ENCODE peak calls at places on chromosomes 7 and 10, in seven cellular contexts. I, X, J, V, T, H and Z are unnamed samples.

GRCh38 chr7:66326501-66327180 is 121.5 kb downstream of the TPST1 start:
- DNase-seq in I (peak; percentile 85), X (no peak), J (no peak), V (no peak), T (no peak), H (no peak), Z (no peak)

GRCh38 chr10:49549640-49550346 is 10.9 kb upstream of the ERCC6 start:
- DNase-seq in I (no peak), X (no peak), J (no peak), V (no peak), T (no peak), H (no peak), Z (no peak)

GRCh38 chr7:78489851-78490250 is 691.3 kb downstream of the PHTF2 start:
- DNase-seq in I (no peak), X (no peak), J (no peak), V (no peak), T (no peak), H (no peak), Z (no peak)

GRCh38 chr7:117698018-117698417 is 175.2 kb downstream of the CTTNBP2 start:
- DNase-seq in I (no peak), X (no peak), J (no peak), V (no peak), T (no peak), H (no peak), Z (no peak)

GRCh38 chr10:15169555-15170407 is 1.3 kb upstream of the NMT2 start:
- DNase-seq in I (peak; percentile 54), X (no peak), J (no peak), V (no peak), T (no peak), H (peak; percentile 62), Z (no peak)

GRCh38 chr7:29289156-29290021 is 94.8 kb downstream of the CHN2 start:
- DNase-seq in I (no peak), X (no peak), J (peak; percentile 28), V (no peak), T (no peak), H (no peak), Z (no peak)

GRCh38 chr7:80413395-80413955 is 98.4 kb downstream of the GNAT3 start:
- DNase-seq in I (no peak), X (no peak), J (no peak), V (no peak), T (no peak), H (no peak), Z (no peak)

GRCh38 chr10:82191653-82192052 is 316.7 kb downstream of the NRG3 start:
- DNase-seq in I (no peak), X (no peak), J (no peak), V (no peak), T (no peak), H (no peak), Z (no peak)

GRCh38 chr7:128405345-128406146 is 4.2 kb downstream of the IMPDH1 start:
- DNase-seq in I (peak; percentile 33), X (no peak), J (peak; percentile 29), V (peak; percentile 55), T (no peak), H (no peak), Z (no peak)

GRCh38 chr10:126160971-126161630 is 227.2 kb downstream of the ADAM12 start:
- DNase-seq in I (no peak), X (no peak), J (no peak), V (no peak), T (no peak), H (no peak), Z (no peak)

GRCh38 chr10:124711145-124711544 is 33.0 kb downstream of the FAM53B start:
- DNase-seq in I (no peak), X (no peak), J (no peak), V (no peak), T (no peak), H (no peak), Z (no peak)

GRCh38 chr7:140463111-140463510 is 16.2 kb downstream of the MKRN1 start:
- DNase-seq in I (no peak), X (no peak), J (no peak), V (no peak), T (no peak), H (no peak), Z (no peak)

GRCh38 chr10:42177077-42177792 is 461.1 kb downstream of the ZNF33B start:
- DNase-seq in I (no peak), X (no peak), J (no peak), V (no peak), T (no peak), H (no peak), Z (no peak)

GRCh38 chr10:68955414-68955785 is 570 bp upstream of the DDX21 start:
- DNase-seq in I (no peak), X (no peak), J (no peak), V (no peak), T (no peak), H (no peak), Z (no peak)

GRCh38 chr10:5070648-5071410 is 23.4 kb upstream of the AKR1C3 start:
- DNase-seq in I (no peak), X (no peak), J (peak; percentile 57), V (no peak), T (no peak), H (no peak), Z (no peak)

GRCh38 chr10:5073659-5074058 is 20.6 kb upstream of the AKR1C3 start:
- DNase-seq in I (no peak), X (no peak), J (no peak), V (no peak), T (no peak), H (no peak), Z (no peak)

GRCh38 chr10:5076615-5077014 is 17.6 kb upstream of the AKR1C3 start:
- DNase-seq in I (no peak), X (no peak), J (no peak), V (no peak), T (no peak), H (no peak), Z (no peak)

GRCh38 chr10:5068274-5069017 is 25.8 kb upstream of the AKR1C3 start:
- DNase-seq in I (no peak), X (no peak), J (no peak), V (no peak), T (no peak), H (no peak), Z (no peak)

GRCh38 chr10:5071411-5072198 is 22.6 kb upstream of the AKR1C3 start:
- DNase-seq in I (peak; percentile 78), X (peak; percentile 75), J (peak; percentile 95), V (peak; percentile 70), T (peak; percentile 44), H (peak; percentile 91), Z (peak; percentile 86)
- TF ChIP-seq POLR2A in I (no peak), X (no peak), J (peak; percentile 49), V (no peak), T (no peak), H (no peak), Z (no peak)

DNA sequence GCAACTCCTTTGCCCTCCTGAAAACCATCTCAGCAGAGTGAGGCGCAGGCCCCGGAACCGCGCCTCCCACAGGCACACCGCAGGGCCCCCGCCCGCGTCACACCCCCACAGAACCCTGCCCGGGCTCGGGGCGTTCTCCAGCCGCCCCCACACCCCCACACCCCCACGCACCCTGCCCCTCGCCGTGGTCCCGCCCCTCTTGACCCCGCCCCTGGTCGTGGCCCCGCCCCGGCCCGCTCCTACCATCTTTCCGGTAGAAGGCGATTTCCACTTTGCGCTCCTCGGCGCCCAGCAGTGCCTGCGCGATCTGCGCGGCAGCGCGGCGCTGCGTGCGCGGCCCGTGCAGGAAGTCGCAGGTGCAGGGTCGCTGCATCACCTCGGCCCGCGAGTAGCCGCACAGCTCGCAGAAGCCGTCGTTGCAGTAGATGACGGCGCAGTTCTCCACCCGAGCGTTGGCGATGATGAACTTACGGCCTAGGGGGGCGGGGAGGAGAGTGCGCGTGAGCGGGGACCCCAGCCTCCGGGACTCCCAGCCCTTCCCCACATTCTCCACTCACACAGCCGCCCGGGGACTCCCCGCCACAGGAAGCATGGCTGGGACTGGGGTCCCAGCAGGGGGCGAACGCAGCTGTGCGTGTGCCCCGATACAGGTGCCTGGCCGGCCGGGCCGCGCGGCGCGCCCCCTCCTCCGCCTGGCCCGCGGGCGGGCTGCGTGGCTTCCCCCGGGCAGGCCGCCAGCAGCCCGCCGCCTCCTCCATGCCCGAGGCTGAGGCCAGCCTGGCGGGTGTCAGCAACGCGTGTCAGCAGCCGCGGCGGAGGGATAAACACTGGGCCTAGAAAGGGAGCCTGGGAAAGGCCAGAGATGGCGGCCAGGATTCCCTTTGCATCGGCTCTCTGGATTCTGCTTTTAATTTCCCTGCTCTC is 3.4 kb downstream of the KCNH2 start:
- DNase-seq in I (peak; percentile 12), X (peak; percentile 78), J (peak; percentile 45), V (peak; percentile 55), T (no peak), H (peak; percentile 81), Z (no peak)
- H3K4me1 ChIP-seq in I (peaks cover 10% of the 10 kb centered on the region), X (peaks cover 3% of the 10 kb centered on the region), J (peaks cover 33% of the 10 kb centered on the region), V (peaks cover 71% of the 10 kb centered on the region), T (no peaks in the 10 kb centered on the region), H (peaks cover 92% of the 10 kb centered on the region), Z (peaks cover 44% of the 10 kb centered on the region)

GRCh38 chr10:47379445-47379785 is 4.7 kb downstream of the ZNF488 start:
- DNase-seq in I (no peak), X (no peak), J (no peak), V (peak; percentile 20), T (no peak), H (peak; percentile 22), Z (no peak)
- H3K27me3 ChIP-seq in I (peaks cover 22% of the 10 kb centered on the region), X (no peaks in the 10 kb centered on the region), J (no peaks in the 10 kb centered on the region), V (no peaks in the 10 kb centered on the region), T (no peaks in the 10 kb centered on the region), H (no peaks in the 10 kb centered on the region), Z (no peaks in the 10 kb centered on the region)

GRCh38 chr10:71920540-71921318 is 43.5 kb upstream of the CHST3 start:
- DNase-seq in I (no peak), X (peak; percentile 37), J (no peak), V (no peak), T (no peak), H (no peak), Z (no peak)

GRCh38 chr10:71918992-71919391 is 45.2 kb upstream of the CHST3 start:
- DNase-seq in I (no peak), X (no peak), J (no peak), V (no peak), T (no peak), H (no peak), Z (no peak)

GRCh38 chr10:71923138-71923692 is 41.0 kb upstream of the CHST3 start:
- DNase-seq in I (no peak), X (no peak), J (no peak), V (no peak), T (no peak), H (no peak), Z (no peak)

GRCh38 chr10:71924771-71925170 is 39.4 kb upstream of the CHST3 start:
- DNase-seq in I (no peak), X (no peak), J (no peak), V (no peak), T (no peak), H (no peak), Z (no peak)

GRCh38 chr10:71921319-71922027 is 42.7 kb upstream of the CHST3 start:
- DNase-seq in I (no peak), X (peak; percentile 53), J (peak; percentile 39), V (no peak), T (no peak), H (peak; percentile 81), Z (no peak)
- TF ChIP-seq POLR2A in I (no peak), X (no peak), J (no peak), V (no peak), T (no peak), H (no peak), Z (no peak)